ENCODE peak calls at places on chromosomes 12 and 14, in seven cellular contexts. One of them, this sample, is unnamed.

GRCh38 chr14:55328317-55328716 is 57.1 kb downstream of the FBXO34 start:
- DNase-seq in stomach: no peak
- DNase-seq in A549: no peak
- DNase-seq in aorta: no peak
- DNase-seq in tibial artery: no peak
- DNase-seq in GM23248: peak; percentile 55
- DNase-seq in neuronal stem cell: no peak
- DNase-seq in this sample: no peak

GRCh38 chr14:106044949-106045596 is 518.7 kb downstream of the TMEM121 start:
- DNase-seq in stomach: peak; percentile 60
- DNase-seq in A549: peak; percentile 19
- DNase-seq in aorta: peak; percentile 79
- DNase-seq in tibial artery: no peak
- DNase-seq in GM23248: peak; percentile 40
- DNase-seq in neuronal stem cell: no peak
- DNase-seq in this sample: peak; percentile 49

GRCh38 chr14:67532998-67533753 is at the start of gene PLEKHH1:
- DNase-seq in stomach: peak; percentile 85
- DNase-seq in A549: peak; percentile 87
- DNase-seq in aorta: peak; percentile 91
- DNase-seq in tibial artery: peak; percentile 79
- DNase-seq in GM23248: peak; percentile 87
- DNase-seq in neuronal stem cell: peak; percentile 61
- DNase-seq in this sample: no peak

GRCh38 chr14:65359503-65359902 is 53.0 kb upstream of the FUT8 start:
- DNase-seq in stomach: no peak
- DNase-seq in A549: no peak
- DNase-seq in aorta: no peak
- DNase-seq in tibial artery: no peak
- DNase-seq in GM23248: peak; percentile 7
- DNase-seq in neuronal stem cell: no peak
- DNase-seq in this sample: no peak

GRCh38 chr14:35865611-35866010 is 39.5 kb downstream of the BRMS1L start:
- DNase-seq in stomach: no peak
- DNase-seq in A549: no peak
- DNase-seq in aorta: no peak
- DNase-seq in tibial artery: no peak
- DNase-seq in GM23248: no peak
- DNase-seq in neuronal stem cell: no peak
- DNase-seq in this sample: no peak

GRCh38 chr14:74583689-74584434 is 28.2 kb downstream of the LTBP2 start:
- DNase-seq in stomach: no peak
- DNase-seq in A549: peak; percentile 84
- DNase-seq in aorta: peak; percentile 42
- DNase-seq in tibial artery: no peak
- DNase-seq in GM23248: peak; percentile 95
- DNase-seq in neuronal stem cell: no peak
- DNase-seq in this sample: no peak

GRCh38 chr12:103955811-103956514 is 9.7 kb upstream of the TDG start:
- DNase-seq in stomach: no peak
- DNase-seq in A549: no peak
- DNase-seq in aorta: no peak
- DNase-seq in tibial artery: no peak
- DNase-seq in GM23248: peak; percentile 40
- DNase-seq in neuronal stem cell: no peak
- DNase-seq in this sample: no peak

GRCh38 chr12:28413455-28414109 is 223.3 kb downstream of the CCDC91 start:
- DNase-seq in stomach: no peak
- DNase-seq in A549: no peak
- DNase-seq in aorta: no peak
- DNase-seq in tibial artery: no peak
- DNase-seq in GM23248: no peak
- DNase-seq in neuronal stem cell: no peak
- DNase-seq in this sample: no peak

GRCh38 chr12:56337753-56338221 is 897 bp upstream of the IL23A start:
- DNase-seq in stomach: no peak
- DNase-seq in A549: no peak
- DNase-seq in aorta: no peak
- DNase-seq in tibial artery: no peak
- DNase-seq in GM23248: peak; percentile 18
- DNase-seq in neuronal stem cell: no peak
- DNase-seq in this sample: no peak

GRCh38 chr12:80937391-80938238 is at the start of gene LIN7A:
- DNase-seq in stomach: peak; percentile 27
- DNase-seq in A549: peak; percentile 12
- DNase-seq in aorta: peak; percentile 78
- DNase-seq in tibial artery: peak; percentile 48
- DNase-seq in GM23248: peak; percentile 44
- DNase-seq in neuronal stem cell: peak; percentile 43
- DNase-seq in this sample: no peak

GRCh38 chr12:125331342-125332052 is 266.3 kb downstream of the AACS start:
- DNase-seq in stomach: no peak
- DNase-seq in A549: peak; percentile 7
- DNase-seq in aorta: no peak
- DNase-seq in tibial artery: no peak
- DNase-seq in GM23248: peak; percentile 18
- DNase-seq in neuronal stem cell: no peak
- DNase-seq in this sample: no peak

GRCh38 chr12:93097417-93097816 is 168.3 kb upstream of the EEA1 start:
- DNase-seq in stomach: no peak
- DNase-seq in A549: no peak
- DNase-seq in aorta: no peak
- DNase-seq in tibial artery: no peak
- DNase-seq in GM23248: no peak
- DNase-seq in neuronal stem cell: no peak
- DNase-seq in this sample: no peak
- H3K9me3 ChIP-seq in stomach: no peaks in the 10 kb centered on the region
- H3K9me3 ChIP-seq in A549: no peaks in the 10 kb centered on the region
- H3K9me3 ChIP-seq in aorta: no peaks in the 10 kb centered on the region
- H3K9me3 ChIP-seq in tibial artery: no peaks in the 10 kb centered on the region
- H3K9me3 ChIP-seq in GM23248: no peaks in the 10 kb centered on the region
- H3K9me3 ChIP-seq in neuronal stem cell: no peaks in the 10 kb centered on the region
- H3K9me3 ChIP-seq in this sample: no peaks in the 10 kb centered on the region

DNA sequence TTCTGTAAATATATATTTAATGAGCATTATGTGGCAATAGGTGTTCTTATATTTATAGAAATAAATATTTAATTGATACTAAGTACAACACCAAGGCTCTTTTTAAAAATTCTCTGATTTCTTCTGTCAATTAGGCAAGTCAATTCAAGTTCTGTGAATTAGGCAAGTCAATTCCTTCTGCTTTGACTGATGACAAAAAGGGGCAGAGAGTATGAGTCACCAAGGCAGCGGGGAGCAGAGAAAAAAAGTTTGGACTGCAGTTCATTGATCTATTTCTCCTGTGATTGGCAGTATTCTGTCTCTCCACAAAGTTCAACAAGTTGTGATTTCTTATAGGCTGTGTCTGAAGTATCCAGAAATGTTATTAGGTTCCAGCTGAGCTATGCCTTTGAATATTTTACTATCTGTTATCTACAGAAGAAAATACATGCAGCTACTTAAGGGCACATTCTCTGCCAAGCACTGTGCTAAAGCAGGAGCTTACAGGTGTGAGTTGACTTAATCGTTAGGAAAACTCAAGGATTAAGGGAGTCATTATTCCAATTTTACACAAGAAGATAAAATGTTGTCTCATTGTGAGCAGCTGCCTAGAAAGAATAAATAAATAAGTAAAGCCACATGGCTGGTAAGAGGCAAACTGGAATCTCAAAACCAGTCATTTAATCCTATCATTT is 206.4 kb upstream of the ALG10B start:
- DNase-seq in stomach: no peak
- DNase-seq in A549: no peak
- DNase-seq in aorta: no peak
- DNase-seq in tibial artery: no peak
- DNase-seq in GM23248: no peak
- DNase-seq in neuronal stem cell: no peak
- DNase-seq in this sample: no peak
- H3K9me3 ChIP-seq in stomach: no peaks in the 10 kb centered on the region
- H3K9me3 ChIP-seq in A549: no peaks in the 10 kb centered on the region
- H3K9me3 ChIP-seq in aorta: no peaks in the 10 kb centered on the region
- H3K9me3 ChIP-seq in tibial artery: no peaks in the 10 kb centered on the region
- H3K9me3 ChIP-seq in GM23248: no peaks in the 10 kb centered on the region
- H3K9me3 ChIP-seq in neuronal stem cell: no peaks in the 10 kb centered on the region
- H3K9me3 ChIP-seq in this sample: no peaks in the 10 kb centered on the region

GRCh38 chr12:105051981-105052380 is 32.3 kb downstream of the ALDH1L2 start:
- DNase-seq in stomach: no peak
- DNase-seq in A549: no peak
- DNase-seq in aorta: no peak
- DNase-seq in tibial artery: no peak
- DNase-seq in GM23248: no peak
- DNase-seq in neuronal stem cell: no peak
- DNase-seq in this sample: no peak

GRCh38 chr12:105060715-105061378 is 23.4 kb downstream of the ALDH1L2 start:
- DNase-seq in stomach: no peak
- DNase-seq in A549: no peak
- DNase-seq in aorta: no peak
- DNase-seq in tibial artery: no peak
- DNase-seq in GM23248: no peak
- DNase-seq in neuronal stem cell: no peak
- DNase-seq in this sample: no peak

GRCh38 chr12:105053116-105053572 is 31.1 kb downstream of the ALDH1L2 start:
- DNase-seq in stomach: peak; percentile 86
- DNase-seq in A549: peak; percentile 42
- DNase-seq in aorta: peak; percentile 80
- DNase-seq in tibial artery: peak; percentile 83
- DNase-seq in GM23248: peak; percentile 76
- DNase-seq in neuronal stem cell: peak; percentile 79
- DNase-seq in this sample: peak; percentile 65

GRCh38 chr12:105057174-105057573 is 27.1 kb downstream of the ALDH1L2 start:
- DNase-seq in stomach: no peak
- DNase-seq in A549: no peak
- DNase-seq in aorta: no peak
- DNase-seq in tibial artery: no peak
- DNase-seq in GM23248: peak; percentile 28
- DNase-seq in neuronal stem cell: no peak
- DNase-seq in this sample: no peak
- H3K9me3 ChIP-seq in stomach: no peaks in the 10 kb centered on the region
- H3K9me3 ChIP-seq in A549: peaks cover 21% of the 10 kb centered on the region
- H3K9me3 ChIP-seq in aorta: peaks cover 2% of the 10 kb centered on the region
- H3K9me3 ChIP-seq in tibial artery: peaks cover 4% of the 10 kb centered on the region
- H3K9me3 ChIP-seq in GM23248: no peaks in the 10 kb centered on the region
- H3K9me3 ChIP-seq in neuronal stem cell: peaks cover 7% of the 10 kb centered on the region
- H3K9me3 ChIP-seq in this sample: no peaks in the 10 kb centered on the region

GRCh38 chr12:92601680-92602079 is 101.1 kb upstream of the PLEKHG7 start:
- DNase-seq in stomach: no peak
- DNase-seq in A549: no peak
- DNase-seq in aorta: no peak
- DNase-seq in tibial artery: no peak
- DNase-seq in GM23248: no peak
- DNase-seq in neuronal stem cell: no peak
- DNase-seq in this sample: no peak
- H3K9me3 ChIP-seq in stomach: peaks cover 9% of the 10 kb centered on the region
- H3K9me3 ChIP-seq in A549: peaks cover 60% of the 10 kb centered on the region
- H3K9me3 ChIP-seq in aorta: peaks cover 3% of the 10 kb centered on the region
- H3K9me3 ChIP-seq in tibial artery: no peaks in the 10 kb centered on the region
- H3K9me3 ChIP-seq in GM23248: no peaks in the 10 kb centered on the region
- H3K9me3 ChIP-seq in neuronal stem cell: peaks cover 37% of the 10 kb centered on the region
- H3K9me3 ChIP-seq in this sample: no peaks in the 10 kb centered on the region

DNA sequence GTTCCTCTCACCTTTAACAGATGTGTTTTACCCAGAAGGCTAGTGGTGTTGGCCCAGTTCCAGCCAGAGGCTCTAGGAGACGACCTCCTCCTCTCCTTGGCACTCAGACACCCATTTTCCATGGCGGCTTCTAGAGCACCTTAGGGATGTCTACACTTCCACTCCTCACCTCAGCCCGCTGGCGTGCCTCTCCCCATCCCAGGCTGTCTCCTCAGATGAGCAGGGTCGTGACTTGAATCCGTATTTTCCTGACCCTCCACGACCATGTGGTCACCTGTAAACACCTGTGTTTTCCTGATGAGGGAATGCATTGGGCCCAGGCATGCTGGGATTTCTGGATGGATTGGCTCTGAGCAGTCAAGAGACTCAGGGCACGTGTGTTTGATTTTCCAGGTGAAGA is 21.8 kb upstream of the RIN3 start:
- DNase-seq in stomach: no peak
- DNase-seq in A549: no peak
- DNase-seq in aorta: no peak
- DNase-seq in tibial artery: no peak
- DNase-seq in GM23248: no peak
- DNase-seq in neuronal stem cell: no peak
- DNase-seq in this sample: no peak
- H3K9me3 ChIP-seq in stomach: no peaks in the 10 kb centered on the region
- H3K9me3 ChIP-seq in A549: no peaks in the 10 kb centered on the region
- H3K9me3 ChIP-seq in aorta: no peaks in the 10 kb centered on the region
- H3K9me3 ChIP-seq in tibial artery: no peaks in the 10 kb centered on the region
- H3K9me3 ChIP-seq in GM23248: no peaks in the 10 kb centered on the region
- H3K9me3 ChIP-seq in neuronal stem cell: no peaks in the 10 kb centered on the region
- H3K9me3 ChIP-seq in this sample: no peaks in the 10 kb centered on the region

GRCh38 chr12:132887513-132888341 is at the start of gene CHFR:
- DNase-seq in stomach: peak; percentile 97
- DNase-seq in A549: peak; percentile 85
- DNase-seq in aorta: peak; percentile 98
- DNase-seq in tibial artery: peak; percentile 98
- DNase-seq in GM23248: peak; percentile 100
- DNase-seq in neuronal stem cell: peak; percentile 93
- DNase-seq in this sample: peak; percentile 88

GRCh38 chr12:132886529-132887477 is 602 bp downstream of the CHFR start:
- DNase-seq in stomach: peak; percentile 27
- DNase-seq in A549: peak; percentile 12
- DNase-seq in aorta: no peak
- DNase-seq in tibial artery: peak; percentile 67
- DNase-seq in GM23248: peak; percentile 48
- DNase-seq in neuronal stem cell: no peak
- DNase-seq in this sample: no peak

GRCh38 chr12:132881853-132882252 is 5.6 kb downstream of the CHFR start:
- DNase-seq in stomach: no peak
- DNase-seq in A549: no peak
- DNase-seq in aorta: no peak
- DNase-seq in tibial artery: no peak
- DNase-seq in GM23248: no peak
- DNase-seq in neuronal stem cell: no peak
- DNase-seq in this sample: no peak
- H3K9me3 ChIP-seq in stomach: no peaks in the 10 kb centered on the region
- H3K9me3 ChIP-seq in A549: peaks cover 59% of the 10 kb centered on the region
- H3K9me3 ChIP-seq in aorta: no peaks in the 10 kb centered on the region
- H3K9me3 ChIP-seq in tibial artery: no peaks in the 10 kb centered on the region
- H3K9me3 ChIP-seq in GM23248: no peaks in the 10 kb centered on the region
- H3K9me3 ChIP-seq in neuronal stem cell: peaks cover 30% of the 10 kb centered on the region
- H3K9me3 ChIP-seq in this sample: no peaks in the 10 kb centered on the region

GRCh38 chr14:95479494-95479893 is 37.0 kb downstream of the SYNE3 start:
- DNase-seq in stomach: no peak
- DNase-seq in A549: no peak
- DNase-seq in aorta: peak; percentile 68
- DNase-seq in tibial artery: no peak
- DNase-seq in GM23248: no peak
- DNase-seq in neuronal stem cell: no peak
- DNase-seq in this sample: no peak
- H3K9me3 ChIP-seq in stomach: no peaks in the 10 kb centered on the region
- H3K9me3 ChIP-seq in A549: no peaks in the 10 kb centered on the region
- H3K9me3 ChIP-seq in aorta: no peaks in the 10 kb centered on the region
- H3K9me3 ChIP-seq in tibial artery: no peaks in the 10 kb centered on the region
- H3K9me3 ChIP-seq in GM23248: no peaks in the 10 kb centered on the region
- H3K9me3 ChIP-seq in neuronal stem cell: no peaks in the 10 kb centered on the region
- H3K9me3 ChIP-seq in this sample: no peaks in the 10 kb centered on the region

DNA sequence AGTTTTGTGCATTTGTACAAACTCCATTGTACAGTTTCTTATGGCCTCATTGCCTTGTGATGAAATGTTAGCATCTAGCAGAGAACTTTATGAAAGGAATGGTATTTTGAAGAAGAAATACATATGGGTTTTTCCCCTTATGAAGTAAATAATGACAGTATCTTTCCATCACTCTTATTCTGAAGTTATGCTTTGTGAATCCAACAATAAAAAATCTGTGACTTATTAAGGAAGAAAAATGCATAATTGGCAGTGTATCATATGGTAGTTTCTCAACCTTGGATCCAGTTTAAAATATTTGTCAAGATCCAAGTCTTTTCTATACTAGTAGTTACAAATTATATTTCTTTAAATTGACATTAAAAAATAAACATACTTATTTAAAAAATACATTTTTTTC is 859.1 kb upstream of the FLRT2 start:
- DNase-seq in stomach: no peak
- DNase-seq in A549: no peak
- DNase-seq in aorta: no peak
- DNase-seq in tibial artery: no peak
- DNase-seq in GM23248: no peak
- DNase-seq in neuronal stem cell: no peak
- DNase-seq in this sample: no peak
- H3K9me3 ChIP-seq in stomach: no peaks in the 10 kb centered on the region
- H3K9me3 ChIP-seq in A549: no peaks in the 10 kb centered on the region
- H3K9me3 ChIP-seq in aorta: peaks cover 1% of the 10 kb centered on the region
- H3K9me3 ChIP-seq in tibial artery: no peaks in the 10 kb centered on the region
- H3K9me3 ChIP-seq in GM23248: no peaks in the 10 kb centered on the region
- H3K9me3 ChIP-seq in neuronal stem cell: no peaks in the 10 kb centered on the region
- H3K9me3 ChIP-seq in this sample: no peaks in the 10 kb centered on the region

This sample was measured in T-helper 17 cell.